ENCODE peak calls at places on chromosome X, in five cellular contexts. G is SK-N-SH, J is K562, L is HepG2, C is HCT116. Z is an unnamed sample.

GRCh38 chrX:151703487-151703886 is 8.2 kb downstream of the PRRG3 start:
- DNase-seq in G (no peak), J (no peak), L (no peak), C (no peak), Z (no peak)

GRCh38 chrX:2576793-2577192 is 76.0 kb upstream of the DHRSX start:
- DNase-seq in G (no peak), J (peak; percentile 50), L (peak; percentile 49), C (peak; percentile 49), Z (no peak)

GRCh38 chrX:51857159-51857733 is 36.2 kb upstream of the MAGED1 start:
- DNase-seq in G (no peak), J (no peak), L (no peak), C (no peak), Z (no peak)

GRCh38 chrX:115624916-115625315 is 63.9 kb downstream of the PLS3 start:
- DNase-seq in G (no peak), J (no peak), L (no peak), C (no peak), Z (no peak)

GRCh38 chrX:104922206-104922621 is 298.3 kb downstream of the TEX13A start:
- DNase-seq in G (peak; percentile 69), J (peak; percentile 74), L (peak; percentile 52), C (peak; percentile 36), Z (peak; percentile 71)

GRCh38 chrX:120653000-120653399 is 23.1 kb upstream of the C1GALT1C1 start:
- DNase-seq in G (no peak), J (no peak), L (no peak), C (no peak), Z (no peak)

GRCh38 chrX:32087663-32088062 is 1015.8 kb upstream of the FTHL17 start:
- DNase-seq in G (no peak), J (no peak), L (no peak), C (no peak), Z (no peak)

GRCh38 chrX:94942603-94943002 is 1268.6 kb downstream of the FAM133A start:
- DNase-seq in G (no peak), J (no peak), L (no peak), C (no peak), Z (no peak)

GRCh38 chrX:98299785-98300184 is 1416.1 kb downstream of the RPA4 start:
- DNase-seq in G (no peak), J (no peak), L (no peak), C (no peak), Z (no peak)

GRCh38 chrX:123331349-123331748 is 147.3 kb downstream of the GRIA3 start:
- DNase-seq in G (no peak), J (no peak), L (no peak), C (no peak), Z (no peak)

GRCh38 chrX:13377537-13377936 is 57.7 kb upstream of the ATXN3L start:
- DNase-seq in G (peak; percentile 61), J (no peak), L (no peak), C (no peak), Z (no peak)

GRCh38 chrX:120145295-120145925 is 13.0 kb upstream of the RHOXF2 start:
- DNase-seq in G (no peak), J (no peak), L (no peak), C (no peak), Z (no peak)

GRCh38 chrX:21374994-21375794 is 976 bp downstream of the CNKSR2 start:
- DNase-seq in G (peak; percentile 28), J (no peak), L (no peak), C (no peak), Z (no peak)

GRCh38 chrX:150544222-150544787 is 24.1 kb upstream of the MTM1 start:
- DNase-seq in G (no peak), J (no peak), L (peak; percentile 49), C (no peak), Z (peak; percentile 48)

GRCh38 chrX:101759000-101759399 is 99.3 kb upstream of the ARMCX2 start:
- DNase-seq in G (peak; percentile 27), J (peak; percentile 32), L (peak; percentile 2), C (peak; percentile 24), Z (no peak)

GRCh38 chrX:100911731-100912130 is 17.0 kb downstream of the XKRX start:
- DNase-seq in G (no peak), J (no peak), L (no peak), C (no peak), Z (no peak)

GRCh38 chrX:154476821-154477220 is 2.3 kb downstream of the LAGE3 start:
- DNase-seq in G (no peak), J (no peak), L (no peak), C (no peak), Z (no peak)

GRCh38 chrX:12297353-12297752 is 159.1 kb downstream of the FRMPD4 start:
- DNase-seq in G (no peak), J (no peak), L (no peak), C (no peak), Z (no peak)

GRCh38 chrX:20515841-20516461 is 249.2 kb upstream of the RPS6KA3 start:
- DNase-seq in G (no peak), J (no peak), L (peak; percentile 23), C (peak; percentile 73), Z (no peak)

GRCh38 chrX:55794420-55794819 is 76.9 kb downstream of the RRAGB start:
- DNase-seq in G (no peak), J (no peak), L (no peak), C (no peak), Z (no peak)

GRCh38 chrX:97211070-97211469 is 327.4 kb downstream of the RPA4 start:
- DNase-seq in G (no peak), J (no peak), L (no peak), C (no peak), Z (no peak)

GRCh38 chrX:57817302-57817701 is 93.0 kb downstream of the ZXDA start:
- DNase-seq in G (no peak), J (no peak), L (no peak), C (no peak), Z (peak; percentile 2)

GRCh38 chrX:57822398-57822797 is 87.9 kb downstream of the ZXDA start:
- DNase-seq in G (no peak), J (no peak), L (no peak), C (no peak), Z (no peak)

GRCh38 chrX:57821703-57822375 is 88.4 kb downstream of the ZXDA start:
- DNase-seq in G (peak; percentile 25), J (peak; percentile 25), L (peak; percentile 43), C (peak; percentile 48), Z (peak; percentile 16)
- TF ChIP-seq JUND in G (no peak), J (no peak), L (no peak), C (no peak), Z (no peak)

GRCh38 chrX:40281341-40282005 is 183.7 kb upstream of the BCOR start:
- DNase-seq in G (no peak), J (no peak), L (no peak), C (no peak), Z (no peak)
- TF ChIP-seq JUND in G (no peak), J (no peak), L (no peak), C (no peak), Z (no peak)

GRCh38 chrX:103565752-103566151 is 19.6 kb upstream of the TCEAL4 start:
- DNase-seq in G (no peak), J (no peak), L (no peak), C (no peak), Z (no peak)

GRCh38 chrX:103571121-103571520 is 14.2 kb upstream of the TCEAL4 start:
- DNase-seq in G (no peak), J (no peak), L (no peak), C (no peak), Z (no peak)

GRCh38 chrX:103562801-103563200 is 22.5 kb upstream of the TCEAL4 start:
- DNase-seq in G (no peak), J (no peak), L (no peak), C (no peak), Z (no peak)

DNA sequence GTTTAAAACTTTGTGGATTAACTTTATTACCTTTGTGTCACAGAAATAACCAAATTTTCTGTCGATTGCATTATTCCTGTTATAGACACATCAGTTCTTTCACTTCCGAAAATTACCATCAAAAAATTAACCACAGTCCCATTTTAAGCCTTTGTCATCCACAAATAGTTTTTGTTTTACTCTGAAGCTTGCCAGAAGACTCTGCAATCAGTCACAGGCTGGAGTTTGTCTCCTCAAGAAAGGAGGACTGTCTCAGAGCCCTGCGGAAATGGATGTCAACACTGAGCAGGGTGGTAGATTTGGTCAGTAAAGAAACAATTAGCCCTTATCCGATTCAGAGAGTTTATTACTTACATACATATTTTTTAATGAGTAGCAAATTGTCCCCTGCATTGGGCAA is 20.1 kb upstream of the TCEAL4 start:
- DNase-seq in G (no peak), J (no peak), L (no peak), C (no peak), Z (no peak)
- TF ChIP-seq JUND in G (no peak), J (no peak), L (no peak), C (no peak), Z (no peak)

DNA sequence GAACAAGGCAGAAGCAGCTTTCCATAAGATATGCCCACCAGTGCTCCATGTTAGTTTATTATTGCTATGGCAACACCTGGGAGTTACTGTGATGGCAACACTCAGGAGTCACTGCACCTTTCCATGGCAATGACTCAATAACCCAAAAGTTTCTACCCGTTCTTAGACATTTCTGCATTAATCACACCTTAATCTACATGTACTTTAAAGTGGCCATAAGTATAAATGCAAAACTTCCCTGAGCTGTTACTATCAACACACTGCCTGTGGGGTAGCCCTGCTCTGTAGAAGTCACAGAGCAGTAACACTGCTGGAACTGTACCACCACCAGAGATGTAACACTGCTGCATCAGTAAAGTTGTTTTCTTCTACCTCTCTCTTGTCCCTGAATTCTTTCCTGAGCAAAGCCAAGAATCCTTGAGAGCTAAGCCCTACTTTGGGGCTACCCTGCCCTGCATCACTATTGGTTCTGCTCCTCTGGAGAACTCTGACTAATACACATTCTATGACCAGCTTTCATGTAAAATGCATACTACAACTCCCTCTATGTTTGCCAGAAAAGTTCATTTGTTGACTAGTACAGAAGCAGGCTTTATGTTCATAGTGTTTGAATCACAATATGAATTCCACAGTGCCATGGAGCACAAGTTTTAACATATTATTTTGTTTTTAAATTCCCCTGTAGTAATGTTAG is 43.5 kb upstream of the GPR174 start:
- DNase-seq in G (no peak), J (no peak), L (no peak), C (no peak), Z (no peak)
- TF ChIP-seq JUND in G (no peak), J (no peak), L (no peak), C (no peak), Z (no peak)

DNA sequence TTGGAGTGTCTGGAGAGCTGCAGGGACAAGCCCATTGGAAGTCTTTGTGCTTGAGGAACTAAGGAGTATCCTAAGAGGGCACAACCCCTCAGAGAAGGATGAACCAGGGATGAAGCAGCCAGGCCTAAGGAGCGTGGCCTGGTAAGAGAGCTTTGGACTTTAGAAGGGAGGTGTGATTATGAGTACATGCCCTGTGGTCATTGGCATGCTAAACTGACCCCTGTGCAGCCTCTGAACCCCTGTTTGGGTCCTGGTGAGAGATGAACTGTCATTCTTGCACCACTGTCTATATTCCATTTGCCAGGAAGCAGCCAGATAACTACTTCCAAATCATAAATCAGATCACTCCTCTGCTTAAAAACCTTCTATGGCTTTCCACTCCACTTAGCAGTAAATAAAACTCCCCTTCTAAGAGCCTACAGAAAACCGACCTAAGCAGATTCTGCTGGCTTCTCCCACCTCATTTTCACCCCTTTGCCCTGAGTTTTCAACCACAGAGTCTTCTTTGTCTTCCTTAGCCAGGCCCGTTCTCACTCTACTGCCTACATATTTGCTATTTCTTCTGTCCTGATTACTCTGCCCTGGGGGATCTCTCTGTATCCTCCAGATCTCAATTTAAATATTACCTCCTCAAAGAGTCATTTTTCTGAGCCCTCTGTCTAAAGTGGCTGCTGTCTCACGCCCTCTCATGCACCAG is 56.6 kb downstream of the MID1IP1 start:
- DNase-seq in G (no peak), J (no peak), L (no peak), C (no peak), Z (no peak)
- TF ChIP-seq JUND in G (no peak), J (no peak), L (no peak), C (no peak), Z (no peak)

GRCh38 chrX:103628386-103629290 is at the start of gene TCEAL1:
- DNase-seq in G (peak; percentile 52), J (peak; percentile 9), L (peak; percentile 61), C (no peak), Z (peak; percentile 22)
- TF ChIP-seq JUND in G (no peak), J (no peak), L (no peak), C (no peak), Z (no peak)

Z was measured in T47D.